ENCODE peak calls at places on chromosomes 2 and 18, in eight cellular contexts. Z, J, M, C, Q, D, V and F are unnamed samples.

GRCh38 chr18:4356929-4357328 is 98.2 kb downstream of the DLGAP1 start:
- DNase-seq in Z (no peak), J (no peak), M (no peak), C (no peak), Q (no peak), D (no peak), V (no peak), F (no peak)

GRCh38 chr2:186546842-186547241 is 43.0 kb upstream of the ITGAV start:
- DNase-seq in Z (peak), J (no peak), M (no peak), C (no peak), Q (no peak), D (no peak), V (no peak), F (no peak)

GRCh38 chr2:69957970-69958369 is 3.5 kb downstream of the ASPRV1 start:
- DNase-seq in Z (no peak), J (no peak), M (no peak), C (no peak), Q (no peak), D (no peak), V (no peak), F (no peak)

GRCh38 chr2:173571021-173571821 is 216.5 kb downstream of the CDCA7 start:
- DNase-seq in Z (peak), J (no peak), M (no peak), C (peak), Q (no peak), D (no peak), V (peak), F (no peak)

GRCh38 chr2:190459881-190460280 is 51.7 kb downstream of the MFSD6 start:
- DNase-seq in Z (no peak), J (no peak), M (no peak), C (no peak), Q (no peak), D (no peak), V (no peak), F (no peak)

GRCh38 chr2:97765933-97766332 is 52.6 kb downstream of the ZAP70 start:
- DNase-seq in Z (no peak), J (no peak), M (no peak), C (no peak), Q (no peak), D (no peak), V (no peak), F (no peak)

GRCh38 chr2:129585760-129586159 is 393.7 kb upstream of the RAB6C start:
- DNase-seq in Z (no peak), J (no peak), M (no peak), C (no peak), Q (no peak), D (no peak), V (no peak), F (no peak)

GRCh38 chr2:16719409-16719808 is 53.8 kb upstream of the CYRIA start:
- DNase-seq in Z (no peak), J (no peak), M (no peak), C (no peak), Q (no peak), D (no peak), V (peak), F (no peak)

GRCh38 chr2:149075065-149075464 is 36.6 kb downstream of the LYPD6B start:
- DNase-seq in Z (no peak), J (no peak), M (no peak), C (no peak), Q (no peak), D (no peak), V (no peak), F (no peak)

GRCh38 chr18:77133051-77133919 is 702 bp upstream of the MBP start:
- DNase-seq in Z (no peak), J (no peak), M (no peak), C (no peak), Q (no peak), D (no peak), V (peak), F (no peak)

GRCh38 chr2:15968280-15969178 is 28.2 kb downstream of the MYCN start:
- DNase-seq in Z (no peak), J (no peak), M (no peak), C (no peak), Q (no peak), D (no peak), V (no peak), F (no peak)

GRCh38 chr2:134097740-134098139 is 156.1 kb upstream of the MGAT5 start:
- DNase-seq in Z (no peak), J (no peak), M (no peak), C (no peak), Q (no peak), D (no peak), V (no peak), F (no peak)

GRCh38 chr18:70998490-70998889 is 709.6 kb downstream of the SOCS6 start:
- DNase-seq in Z (no peak), J (no peak), M (no peak), C (no peak), Q (no peak), D (no peak), V (peak), F (no peak)

GRCh38 chr2:145114726-145115125 is 594.8 kb upstream of the ZEB2 start:
- DNase-seq in Z (no peak), J (no peak), M (no peak), C (no peak), Q (no peak), D (no peak), V (no peak), F (no peak)

GRCh38 chr18:70452501-70452900 is 163.7 kb downstream of the SOCS6 start:
- DNase-seq in Z (no peak), J (no peak), M (no peak), C (no peak), Q (no peak), D (no peak), V (no peak), F (no peak)

GRCh38 chr2:32611366-32611765 is 16.5 kb upstream of the TTC27 start:
- DNase-seq in Z (no peak), J (no peak), M (no peak), C (no peak), Q (no peak), D (no peak), V (no peak), F (no peak)

GRCh38 chr18:49668583-49669290 is 106.9 kb downstream of the LIPG start:
- DNase-seq in Z (no peak), J (no peak), M (no peak), C (peak), Q (no peak), D (no peak), V (peak), F (no peak)

GRCh38 chr2:224816816-224817215 is 100.7 kb upstream of the CCDC195 start:
- DNase-seq in Z (peak), J (no peak), M (no peak), C (no peak), Q (no peak), D (no peak), V (no peak), F (no peak)

GRCh38 chr2:81234711-81235110 is 930.2 kb upstream of the LRRTM1 start:
- DNase-seq in Z (no peak), J (no peak), M (no peak), C (no peak), Q (no peak), D (no peak), V (no peak), F (no peak)

GRCh38 chr18:59265246-59266018 is 7.8 kb downstream of the RAX start:
- DNase-seq in Z (peak), J (no peak), M (no peak), C (no peak), Q (no peak), D (no peak), V (no peak), F (no peak)

GRCh38 chr2:190574169-190574568 is 39.6 kb upstream of the NEMP2 start:
- DNase-seq in Z (peak), J (no peak), M (no peak), C (no peak), Q (no peak), D (no peak), V (no peak), F (no peak)

GRCh38 chr18:10122116-10122515 is 208.3 kb downstream of the VAPA start:
- DNase-seq in Z (peak), J (no peak), M (peak), C (no peak), Q (no peak), D (no peak), V (peak), F (no peak)

GRCh38 chr2:68726608-68727367 is 7.8 kb upstream of the ARHGAP25 start:
- DNase-seq in Z (no peak), J (peak), M (no peak), C (no peak), Q (peak), D (peak), V (no peak), F (peak)